ENCODE peak calls at places on chromosomes 7 and 10, in four cellular contexts. N is neuronal stem cell, U is DMS 273 treated with DMSO at 0.1 percent for 48 hours, H is T-helper 1 cell. G is an unnamed sample.

GRCh38 chr10:19917756-19918478 is 101.7 kb downstream of the PLXDC2 start:
- DNase-seq in U (no peak), H (no peak), N (no peak), G (no peak)

GRCh38 chr7:116393654-116394053 is 105.9 kb upstream of the CAV2 start:
- DNase-seq in H (no peak), U (no peak), N (no peak), G (peak; percentile 33)

GRCh38 chr7:139753079-139753692 is 24.6 kb downstream of the HIPK2 start:
- DNase-seq in U (no peak), N (no peak), H (no peak), G (no peak)

GRCh38 chr7:13770305-13770704 is 219.2 kb downstream of the ETV1 start:
- DNase-seq in H (no peak), N (no peak), U (no peak), G (no peak)

GRCh38 chr10:28403090-28403489 is 100.2 kb upstream of the MPP7 start:
- DNase-seq in H (no peak), U (no peak), N (no peak), G (no peak)

GRCh38 chr7:91249506-91250233 is 14.6 kb upstream of the FZD1 start:
- DNase-seq in H (no peak), N (no peak), U (no peak), G (peak; percentile 90)

GRCh38 chr7:16594061-16594460 is 51.5 kb downstream of the ANKMY2 start:
- DNase-seq in U (no peak), H (no peak), N (no peak), G (peak; percentile 7)

GRCh38 chr10:83012866-83013265 is 1126.4 kb upstream of the GHITM start:
- DNase-seq in U (no peak), H (no peak), N (no peak), G (peak; percentile 81)

GRCh38 chr7:44329888-44330287 is 4.5 kb upstream of the CAMK2B start:
- DNase-seq in H (no peak), N (no peak), U (no peak), G (no peak)

GRCh38 chr10:126041804-126042231 is 145.5 kb downstream of the FANK1 start:
- DNase-seq in U (no peak), N (peak; percentile 72), H (peak; percentile 61), G (no peak)

GRCh38 chr10:59896186-59896585 is 10.2 kb downstream of the CCDC6 start:
- DNase-seq in U (no peak), H (no peak), N (no peak), G (no peak)

GRCh38 chr7:37215524-37215923 is 233.1 kb downstream of the ELMO1 start:
- DNase-seq in N (no peak), H (no peak), U (no peak), G (no peak)